ENCODE peak calls at places on chromosomes 6 and 20, in four cellular contexts. T, X, A and W are unnamed samples.

GRCh38 chr20:20668639-20669038 is 43.8 kb downstream of the RALGAPA2 start:
- DNase-seq in T (no peak), X (no peak), A (no peak), W (no peak)

GRCh38 chr20:47677314-47678129 is 107.8 kb downstream of the SULF2 start:
- DNase-seq in T (peak; percentile 83), X (peak; percentile 89), A (peak; percentile 85), W (peak; percentile 85)

GRCh38 chr20:53162251-53162835 is 190.2 kb downstream of the TSHZ2 start:
- DNase-seq in T (no peak), X (peak; percentile 54), A (peak; percentile 40), W (peak; percentile 29)

GRCh38 chr6:15985354-15985995 is 143.4 kb upstream of the MYLIP start:
- DNase-seq in T (no peak), X (no peak), A (no peak), W (no peak)

GRCh38 chr20:25087186-25087929 is 5.4 kb upstream of the VSX1 start:
- DNase-seq in T (no peak), X (peak; percentile 19), A (no peak), W (no peak)

GRCh38 chr20:45934046-45934586 is 367 bp upstream of the PCIF1 start:
- DNase-seq in T (peak; percentile 81), X (no peak), A (peak; percentile 68), W (peak; percentile 63)

GRCh38 chr20:35020108-35021031 is 64.7 kb downstream of the MYH7B start:
- DNase-seq in T (no peak), X (no peak), A (no peak), W (no peak)

GRCh38 chr6:160141001-160141726 is 19.5 kb downstream of the SLC22A1 start:
- DNase-seq in T (no peak), X (no peak), A (no peak), W (no peak)

DNA sequence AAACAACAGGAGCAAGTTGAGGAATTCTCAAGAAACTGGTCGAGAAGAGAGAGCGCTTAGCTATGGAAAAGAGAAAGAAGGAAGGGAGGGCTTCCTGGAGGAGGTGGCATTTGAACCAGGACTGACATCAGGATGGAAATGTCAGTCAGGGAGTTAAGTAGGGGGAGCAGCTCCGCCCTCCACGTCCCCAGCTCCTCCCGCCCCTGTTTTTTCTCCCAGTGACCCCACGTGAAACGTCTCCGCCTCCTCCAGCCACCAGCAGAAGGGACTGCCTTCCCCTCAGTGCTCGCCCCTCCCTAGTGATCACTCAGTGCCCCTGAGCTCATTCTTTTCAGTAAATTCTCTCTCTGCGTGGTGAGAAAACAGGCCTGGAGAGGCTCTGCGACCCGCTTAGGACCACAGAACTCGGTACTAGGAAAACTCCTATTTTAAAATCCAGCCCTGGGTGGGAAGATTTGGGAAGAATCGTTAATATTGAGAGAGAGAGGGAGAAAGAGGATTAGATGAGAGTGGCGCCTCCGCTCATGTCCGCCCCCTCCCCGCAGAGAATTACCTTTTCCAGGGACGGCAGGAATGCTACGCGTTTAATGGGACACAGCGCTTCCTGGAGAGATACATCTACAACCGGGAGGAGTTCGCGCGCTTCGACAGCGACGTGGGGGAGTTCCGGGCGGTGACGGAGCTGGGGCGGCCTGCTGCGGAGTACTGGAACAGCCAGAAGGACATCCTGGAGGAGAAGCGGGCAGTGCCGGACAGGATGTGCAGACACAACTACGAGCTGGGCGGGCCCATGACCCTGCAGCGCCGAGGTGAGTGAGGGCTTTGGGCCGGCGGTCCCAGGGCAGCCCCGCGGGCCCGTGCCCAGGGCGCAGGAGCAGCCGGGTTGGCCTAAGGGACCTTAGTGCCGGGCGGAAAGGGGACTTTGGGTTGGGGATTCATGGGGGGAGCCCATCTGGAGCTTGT is 4.6 kb downstream of the HLA-DPB1 start:
- DNase-seq in T (peak; percentile 52), X (peak; percentile 75), A (peak; percentile 45), W (peak; percentile 77)
- TF ChIP-seq TEAD4 in T (no peak), X (peak; percentile 61), A (no peak), W (no peak)

DNA sequence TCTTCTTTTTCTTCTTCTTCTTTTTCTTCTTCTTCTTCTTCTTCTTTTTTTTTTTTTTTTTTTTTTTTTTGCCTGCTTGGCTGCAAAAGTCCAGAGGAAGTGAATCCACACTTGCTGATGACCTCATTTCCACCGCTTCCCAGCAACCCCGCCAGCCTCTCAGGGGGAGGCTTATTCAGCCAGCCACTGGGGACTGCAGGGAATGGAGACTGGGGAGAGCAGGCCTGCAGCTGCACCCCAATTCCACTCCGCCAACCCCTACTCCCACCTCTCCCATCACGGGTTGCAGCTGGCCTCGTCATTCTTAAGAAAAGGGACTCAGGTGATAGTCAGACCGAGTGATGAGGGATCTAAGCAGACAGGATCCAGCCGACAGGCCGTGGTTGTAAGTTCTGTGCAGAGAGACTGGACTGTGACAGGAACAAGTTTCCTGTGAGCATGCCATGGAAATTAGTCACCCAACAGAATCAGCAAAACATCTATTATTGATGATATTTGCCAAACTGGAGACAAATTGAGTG is 59.0 kb upstream of the QKI start:
- DNase-seq in T (peak; percentile 36), X (no peak), A (no peak), W (no peak)
- TF ChIP-seq TEAD4 in T (no peak), X (no peak), A (no peak), W (no peak)

GRCh38 chr6:158131926-158132325 is 36.1 kb downstream of the SERAC1 start:
- DNase-seq in T (peak; percentile 62), X (no peak), A (peak; percentile 44), W (no peak)
- TF ChIP-seq TEAD4 in T (no peak), X (no peak), A (no peak), W (no peak)

DNA sequence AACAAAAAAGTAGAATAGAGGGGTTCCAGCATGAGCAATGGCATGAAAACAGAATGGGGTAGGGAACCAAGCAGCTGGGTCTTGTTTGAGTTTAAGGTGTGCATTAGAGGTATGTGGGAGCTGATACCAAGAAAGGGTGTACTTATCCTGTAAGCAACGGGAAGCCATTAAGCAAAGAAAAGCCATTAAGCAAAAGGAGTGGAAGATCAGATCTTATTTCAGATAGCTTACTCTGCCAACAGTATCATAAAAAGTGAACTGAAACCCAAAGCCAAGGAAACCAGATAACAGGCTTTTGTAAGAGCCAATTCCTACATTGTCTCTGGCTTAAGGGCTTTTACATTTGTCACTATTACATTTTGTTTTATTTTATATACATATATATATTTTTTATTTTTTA is 21.3 kb upstream of the BEND6 start:
- DNase-seq in T (no peak), X (no peak), A (no peak), W (no peak)
- TF ChIP-seq TEAD4 in T (no peak), X (no peak), A (no peak), W (no peak)